ENCODE peak calls at places on chromosomes 12 and 14, in seven cellular contexts. One of them, this sample, is unnamed.

GRCh38 chr12:96343347-96343954 is 56.8 kb downstream of the CDK17 start:
- DNase-seq in SK-N-SH: no peak
- DNase-seq in A549: no peak
- DNase-seq in HCT116: no peak
- DNase-seq in GM12878: peak
- DNase-seq in K562: no peak
- DNase-seq in HepG2: no peak
- DNase-seq in this sample: no peak

GRCh38 chr12:53974084-53975018 is at the start of gene HOTAIR:
- DNase-seq in HepG2: no peak
- DNase-seq in GM12878: no peak
- DNase-seq in SK-N-SH: peak
- DNase-seq in K562: no peak
- DNase-seq in A549: peak
- DNase-seq in HCT116: no peak
- DNase-seq in this sample: peak

GRCh38 chr14:22407033-22407432 is 182.0 kb downstream of the DAD1 start:
- DNase-seq in SK-N-SH: no peak
- DNase-seq in HepG2: no peak
- DNase-seq in K562: no peak
- DNase-seq in GM12878: no peak
- DNase-seq in HCT116: no peak
- DNase-seq in A549: no peak
- DNase-seq in this sample: no peak

GRCh38 chr14:66403183-66403582 is 83.0 kb upstream of the CCDC196 start:
- DNase-seq in HepG2: peak
- DNase-seq in SK-N-SH: no peak
- DNase-seq in HCT116: no peak
- DNase-seq in K562: no peak
- DNase-seq in A549: peak
- DNase-seq in GM12878: no peak
- DNase-seq in this sample: peak

GRCh38 chr12:52010692-52011601 is 4.2 kb downstream of the TAMALIN start:
- DNase-seq in GM12878: no peak
- DNase-seq in A549: no peak
- DNase-seq in SK-N-SH: peak
- DNase-seq in K562: no peak
- DNase-seq in HCT116: no peak
- DNase-seq in HepG2: peak
- DNase-seq in this sample: no peak

GRCh38 chr12:56153291-56154065 is 1.1 kb downstream of the MYL6B start:
- DNase-seq in A549: no peak
- DNase-seq in K562: no peak
- DNase-seq in HepG2: no peak
- DNase-seq in HCT116: no peak
- DNase-seq in GM12878: no peak
- DNase-seq in SK-N-SH: no peak
- DNase-seq in this sample: no peak

GRCh38 chr12:124921200-124922008 is 7.0 kb upstream of the UBC start:
- DNase-seq in K562: peak
- DNase-seq in HepG2: peak
- DNase-seq in SK-N-SH: peak
- DNase-seq in A549: no peak
- DNase-seq in GM12878: peak
- DNase-seq in HCT116: no peak
- DNase-seq in this sample: peak

GRCh38 chr12:3016191-3016590 is 57.0 kb downstream of the TEAD4 start:
- DNase-seq in SK-N-SH: no peak
- DNase-seq in K562: no peak
- DNase-seq in A549: no peak
- DNase-seq in GM12878: no peak
- DNase-seq in HepG2: no peak
- DNase-seq in HCT116: no peak
- DNase-seq in this sample: no peak

GRCh38 chr12:38785376-38785775 is 120.0 kb downstream of the CPNE8 start:
- DNase-seq in A549: no peak
- DNase-seq in HepG2: no peak
- DNase-seq in K562: no peak
- DNase-seq in HCT116: no peak
- DNase-seq in GM12878: no peak
- DNase-seq in SK-N-SH: no peak
- DNase-seq in this sample: no peak

GRCh38 chr12:9673404-9674225 is 4.1 kb downstream of the CLEC2D start:
- DNase-seq in K562: peak
- DNase-seq in SK-N-SH: peak
- DNase-seq in HepG2: peak
- DNase-seq in HCT116: peak
- DNase-seq in A549: peak
- DNase-seq in GM12878: no peak
- DNase-seq in this sample: peak

GRCh38 chr14:106276326-106277267 is 750.2 kb downstream of the TMEM121 start:
- DNase-seq in SK-N-SH: no peak
- DNase-seq in K562: no peak
- DNase-seq in GM12878: no peak
- DNase-seq in HepG2: no peak
- DNase-seq in A549: no peak
- DNase-seq in HCT116: no peak
- DNase-seq in this sample: no peak

GRCh38 chr14:70808023-70808401 is 1.3 kb downstream of the MAP3K9 start:
- DNase-seq in K562: no peak
- DNase-seq in SK-N-SH: peak
- DNase-seq in A549: peak
- DNase-seq in HCT116: peak
- DNase-seq in HepG2: peak
- DNase-seq in GM12878: no peak
- DNase-seq in this sample: peak

GRCh38 chr12:108801736-108802665 is 55.4 kb downstream of the SSH1 start:
- DNase-seq in HCT116: no peak
- DNase-seq in SK-N-SH: no peak
- DNase-seq in HepG2: no peak
- DNase-seq in GM12878: no peak
- DNase-seq in K562: no peak
- DNase-seq in A549: no peak
- DNase-seq in this sample: peak

DNA sequence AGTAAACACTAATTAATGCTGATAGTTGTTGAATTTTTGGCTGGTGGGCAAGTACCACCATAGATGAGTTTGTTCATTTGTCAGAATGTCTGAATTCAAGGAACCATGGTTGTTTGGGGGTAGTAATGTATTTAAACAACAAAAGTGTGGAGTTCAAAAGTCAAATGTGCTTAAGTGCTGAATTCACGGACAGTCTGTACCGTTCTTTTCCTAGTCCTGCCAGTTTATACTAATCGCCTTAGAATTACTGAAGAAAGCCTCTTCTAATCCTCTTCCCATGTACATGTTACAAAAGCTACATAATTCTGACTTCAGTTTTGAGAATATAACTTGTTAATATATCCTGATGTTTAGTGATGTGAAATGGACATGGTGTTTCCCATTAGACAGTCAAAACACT is 2.7 kb downstream of the NAA25 start:
- DNase-seq in A549: no peak
- DNase-seq in SK-N-SH: no peak
- DNase-seq in K562: no peak
- DNase-seq in HCT116: no peak
- DNase-seq in HepG2: no peak
- DNase-seq in GM12878: no peak
- DNase-seq in this sample: no peak
- H3K4me2 ChIP-seq in A549: peak
- H3K4me2 ChIP-seq in SK-N-SH: no peak
- H3K4me2 ChIP-seq in K562: peak
- H3K4me2 ChIP-seq in HCT116: no peak
- H3K4me2 ChIP-seq in HepG2: peak
- H3K4me2 ChIP-seq in GM12878: peak
- H3K4me2 ChIP-seq in this sample: peak

GRCh38 chr12:49893753-49894752 is 9.6 kb downstream of the FAIM2 start:
- DNase-seq in HepG2: no peak
- DNase-seq in GM12878: no peak
- DNase-seq in K562: no peak
- DNase-seq in SK-N-SH: no peak
- DNase-seq in A549: peak
- DNase-seq in HCT116: peak
- DNase-seq in this sample: no peak
- TF ChIP-seq REST in HepG2: no peak
- TF ChIP-seq REST in GM12878: no peak
- TF ChIP-seq REST in K562: no peak
- TF ChIP-seq REST in SK-N-SH: no peak
- TF ChIP-seq REST in A549: no peak
- TF ChIP-seq REST in HCT116: no peak
- TF ChIP-seq REST in this sample: no peak

GRCh38 chr12:41230756-41231155 is 42.6 kb downstream of the PDZRN4 start:
- DNase-seq in A549: no peak
- DNase-seq in K562: no peak
- DNase-seq in GM12878: no peak
- DNase-seq in HepG2: no peak
- DNase-seq in SK-N-SH: no peak
- DNase-seq in HCT116: no peak
- DNase-seq in this sample: no peak

GRCh38 chr12:41225179-41225578 is 37.1 kb downstream of the PDZRN4 start:
- DNase-seq in K562: no peak
- DNase-seq in HepG2: no peak
- DNase-seq in SK-N-SH: no peak
- DNase-seq in A549: no peak
- DNase-seq in HCT116: no peak
- DNase-seq in GM12878: no peak
- DNase-seq in this sample: no peak

GRCh38 chr12:41223600-41223999 is 35.5 kb downstream of the PDZRN4 start:
- DNase-seq in A549: no peak
- DNase-seq in HepG2: no peak
- DNase-seq in K562: no peak
- DNase-seq in SK-N-SH: no peak
- DNase-seq in GM12878: no peak
- DNase-seq in HCT116: no peak
- DNase-seq in this sample: no peak

GRCh38 chr12:41224066-41224465 is 35.9 kb downstream of the PDZRN4 start:
- DNase-seq in SK-N-SH: no peak
- DNase-seq in HCT116: no peak
- DNase-seq in HepG2: no peak
- DNase-seq in K562: no peak
- DNase-seq in A549: no peak
- DNase-seq in GM12878: no peak
- DNase-seq in this sample: no peak

GRCh38 chr12:41228066-41228820 is 40.1 kb downstream of the PDZRN4 start:
- DNase-seq in GM12878: no peak
- DNase-seq in A549: no peak
- DNase-seq in HepG2: no peak
- DNase-seq in HCT116: no peak
- DNase-seq in SK-N-SH: no peak
- DNase-seq in K562: no peak
- DNase-seq in this sample: no peak
- H3K4me2 ChIP-seq in GM12878: no peak
- H3K4me2 ChIP-seq in A549: no peak
- H3K4me2 ChIP-seq in HepG2: no peak
- H3K4me2 ChIP-seq in HCT116: no peak
- H3K4me2 ChIP-seq in SK-N-SH: no peak
- H3K4me2 ChIP-seq in K562: no peak
- H3K4me2 ChIP-seq in this sample: no peak

DNA sequence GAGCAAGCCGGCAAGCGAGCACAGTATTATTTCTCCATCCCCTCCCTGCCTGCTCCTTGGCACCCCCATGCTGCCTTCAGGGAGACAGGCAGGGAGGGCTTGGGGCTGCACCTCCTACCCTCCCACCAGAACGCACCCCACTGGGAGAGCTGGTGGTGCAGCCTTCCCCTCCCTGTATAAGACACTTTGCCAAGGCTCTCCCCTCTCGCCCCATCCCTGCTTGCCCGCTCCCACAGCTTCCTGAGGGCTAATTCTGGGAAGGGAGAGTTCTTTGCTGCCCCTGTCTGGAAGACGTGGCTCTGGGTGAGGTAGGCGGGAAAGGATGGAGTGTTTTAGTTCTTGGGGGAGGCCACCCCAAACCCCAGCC is 3.9 kb upstream of the NXPH4 start:
- DNase-seq in A549: no peak
- DNase-seq in HCT116: no peak
- DNase-seq in HepG2: no peak
- DNase-seq in SK-N-SH: no peak
- DNase-seq in GM12878: no peak
- DNase-seq in K562: no peak
- DNase-seq in this sample: peak
- TF ChIP-seq REST in A549: no peak
- TF ChIP-seq REST in HCT116: no peak
- TF ChIP-seq REST in HepG2: no peak
- TF ChIP-seq REST in SK-N-SH: no peak
- TF ChIP-seq REST in GM12878: no peak
- TF ChIP-seq REST in K562: no peak
- TF ChIP-seq REST in this sample: no peak

GRCh38 chr12:92930421-92930820 is 1.3 kb upstream of the EEA1 start:
- DNase-seq in HCT116: no peak
- DNase-seq in K562: no peak
- DNase-seq in SK-N-SH: no peak
- DNase-seq in GM12878: no peak
- DNase-seq in HepG2: no peak
- DNase-seq in A549: no peak
- DNase-seq in this sample: no peak
- H3K4me2 ChIP-seq in HCT116: peak
- H3K4me2 ChIP-seq in K562: peak
- H3K4me2 ChIP-seq in SK-N-SH: peak
- H3K4me2 ChIP-seq in GM12878: peak
- H3K4me2 ChIP-seq in HepG2: peak
- H3K4me2 ChIP-seq in A549: peak
- H3K4me2 ChIP-seq in this sample: peak

GRCh38 chr14:50541159-50541567 is 8.8 kb upstream of the MAP4K5 start:
- DNase-seq in HepG2: no peak
- DNase-seq in SK-N-SH: no peak
- DNase-seq in HCT116: no peak
- DNase-seq in A549: no peak
- DNase-seq in K562: no peak
- DNase-seq in GM12878: no peak
- DNase-seq in this sample: no peak
- TF ChIP-seq REST in HepG2: no peak
- TF ChIP-seq REST in SK-N-SH: no peak
- TF ChIP-seq REST in HCT116: no peak
- TF ChIP-seq REST in A549: no peak
- TF ChIP-seq REST in K562: no peak
- TF ChIP-seq REST in GM12878: no peak
- TF ChIP-seq REST in this sample: no peak

DNA sequence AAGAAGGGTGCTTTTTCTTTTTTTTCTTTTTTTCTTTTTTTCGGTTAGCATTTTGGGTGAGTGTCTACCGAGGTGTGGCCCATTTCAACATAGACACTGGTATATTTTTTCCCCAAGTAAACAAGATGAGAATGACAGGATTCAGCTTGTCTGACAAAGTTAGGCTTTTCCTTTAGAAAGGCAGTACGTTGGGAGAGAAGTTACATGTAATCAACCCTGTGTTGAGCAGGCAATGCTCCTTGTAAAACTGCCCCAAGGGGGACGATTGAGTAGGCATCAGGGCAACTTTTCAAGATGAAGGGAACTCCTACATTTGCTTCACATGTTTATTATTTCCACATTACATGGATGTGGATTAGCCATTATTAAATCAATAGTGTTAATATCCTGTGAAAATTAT is 1.7 kb downstream of the EMP1 start:
- DNase-seq in K562: no peak
- DNase-seq in SK-N-SH: no peak
- DNase-seq in HCT116: no peak
- DNase-seq in HepG2: no peak
- DNase-seq in A549: no peak
- DNase-seq in GM12878: no peak
- DNase-seq in this sample: no peak
- H3K4me2 ChIP-seq in K562: no peak
- H3K4me2 ChIP-seq in SK-N-SH: peak
- H3K4me2 ChIP-seq in HCT116: peak
- H3K4me2 ChIP-seq in HepG2: no peak
- H3K4me2 ChIP-seq in A549: peak
- H3K4me2 ChIP-seq in GM12878: no peak
- H3K4me2 ChIP-seq in this sample: no peak

This sample was measured in GM23338.